ENCODE peak calls at places on chromosomes 2 and 18, in nine cellular contexts. L is fibroblast of the aortic adventitia, K is AG09309, U is fibroblast of pulmonary artery, Q is lower lobe of right lung, N is HFF-Myc, I is ovary, B is HepG2, W is psoas muscle. E is an unnamed sample.

GRCh38 chr2:10504994-10505820 is 57.1 kb upstream of the ODC1 start:
- DNase-seq in Q (no peak), L (no peak), K (no peak), B (no peak), I (no peak), W (no peak), U (no peak), N (no peak), E (no peak)

GRCh38 chr2:20052229-20052871 is 922 bp upstream of the LAPTM4A start:
- DNase-seq in N (no peak), L (no peak), I (peak), K (no peak), B (peak), W (no peak), U (peak), Q (no peak), E (no peak)

GRCh38 chr2:143981428-143981827 is 538.5 kb downstream of the ZEB2 start:
- DNase-seq in L (no peak), B (no peak), W (no peak), N (no peak), K (no peak), I (no peak), Q (no peak), U (no peak), E (no peak)

GRCh38 chr2:39697480-39697879 is 31.8 kb downstream of the TMEM178A start:
- DNase-seq in U (no peak), W (peak), N (no peak), B (no peak), I (no peak), K (no peak), L (no peak), Q (no peak), E (peak)

GRCh38 chr18:48715651-48716354 is 177.0 kb downstream of the CTIF start:
- DNase-seq in K (no peak), W (peak), U (no peak), L (peak), B (no peak), N (no peak), Q (peak), I (no peak), E (no peak)

GRCh38 chr2:148515976-148516375 is 128.6 kb upstream of the EPC2 start:
- DNase-seq in I (no peak), U (peak), Q (no peak), L (peak), K (no peak), N (no peak), B (no peak), W (no peak), E (peak)

GRCh38 chr18:39911716-39912115 is 2043.3 kb upstream of the PIK3C3 start:
- DNase-seq in K (no peak), W (no peak), N (no peak), L (no peak), U (no peak), I (no peak), Q (no peak), B (no peak), E (no peak)

GRCh38 chr2:974454-974853 is 23.8 kb downstream of the SNTG2 start:
- DNase-seq in Q (no peak), I (no peak), U (peak), B (no peak), L (no peak), N (no peak), W (no peak), K (no peak), E (peak)

GRCh38 chr2:203681978-203682377 is 24.5 kb upstream of the CD28 start:
- DNase-seq in W (peak), U (peak), K (no peak), B (no peak), L (peak), I (no peak), N (no peak), Q (no peak), E (no peak)

GRCh38 chr2:233208382-233209116 is 42.9 kb upstream of the ATG16L1 start:
- DNase-seq in W (no peak), U (no peak), I (no peak), B (peak), N (no peak), Q (no peak), K (no peak), L (no peak), E (no peak)

GRCh38 chr2:134320930-134321329 is 67.1 kb downstream of the MGAT5 start:
- DNase-seq in Q (no peak), K (no peak), U (no peak), I (no peak), N (no peak), B (no peak), W (no peak), L (no peak), E (no peak)

GRCh38 chr2:195494452-195494851 is 162.6 kb upstream of the SLC39A10 start:
- DNase-seq in I (no peak), K (no peak), B (no peak), W (no peak), Q (no peak), U (no peak), N (no peak), L (peak), E (no peak)

GRCh38 chr2:64017811-64018714 is 1.2 kb downstream of the VPS54 start:
- DNase-seq in B (no peak), K (no peak), W (no peak), Q (no peak), N (no peak), L (peak), U (peak), I (no peak), E (peak)

GRCh38 chr18:34929336-34929780 is 111.9 kb upstream of the MAPRE2 start:
- DNase-seq in N (peak), B (peak), I (no peak), L (peak), K (peak), U (peak), Q (no peak), W (no peak), E (peak)

GRCh38 chr2:144131042-144131441 is 388.9 kb downstream of the ZEB2 start:
- DNase-seq in L (peak), I (no peak), K (no peak), W (no peak), N (no peak), B (no peak), U (no peak), Q (no peak), E (peak)

GRCh38 chr2:170155022-170155722 is 22.8 kb upstream of the MYO3B start:
- DNase-seq in U (peak), I (no peak), K (no peak), N (no peak), W (no peak), B (no peak), L (peak), Q (no peak), E (peak)

GRCh38 chr2:178449700-178450573 is 1.0 kb downstream of the PRKRA start:
- DNase-seq in Q (no peak), U (no peak), L (peak), I (no peak), W (no peak), K (no peak), B (peak), N (no peak), E (peak)

GRCh38 chr18:21741511-21742322 is 1.1 kb downstream of the MIB1 start:
- DNase-seq in Q (peak), I (no peak), U (peak), W (peak), B (no peak), K (no peak), N (no peak), L (peak), E (peak)

GRCh38 chr18:58532972-58533371 is 95.9 kb downstream of the ALPK2 start:
- DNase-seq in W (no peak), N (no peak), Q (no peak), I (no peak), U (no peak), L (no peak), B (no peak), K (no peak), E (no peak)

GRCh38 chr2:151756820-151757219 is 22.5 kb upstream of the NEB start:
- DNase-seq in B (no peak), U (no peak), N (no peak), I (no peak), K (no peak), L (no peak), W (no peak), Q (no peak), E (no peak)

GRCh38 chr2:46326231-46326980 is 29.2 kb downstream of the EPAS1 start:
- DNase-seq in Q (peak), N (no peak), L (peak), B (peak), W (no peak), K (no peak), I (no peak), U (peak), E (no peak)

GRCh38 chr2:189379287-189379630 is 62.0 kb upstream of the WDR75 start:
- DNase-seq in L (peak), W (no peak), K (no peak), Q (no peak), I (no peak), B (no peak), N (peak), U (peak), E (peak)

GRCh38 chr2:182642328-182642727 is 73.7 kb upstream of the DNAJC10 start:
- DNase-seq in K (no peak), L (peak), U (peak), N (peak), W (peak), I (peak), Q (peak), B (peak), E (peak)

GRCh38 chr2:235591921-235592320 is 98.1 kb downstream of the AGAP1 start:
- DNase-seq in N (no peak), B (no peak), U (no peak), I (no peak), W (no peak), L (no peak), Q (no peak), K (no peak), E (peak)

GRCh38 chr2:27264753-27265535 is 2.1 kb upstream of the SLC30A3 start:
- DNase-seq in K (no peak), L (no peak), N (no peak), B (peak), U (peak), I (peak), W (peak), Q (peak), E (peak)

GRCh38 chr2:240456607-240457222 is 21.3 kb downstream of the GPC1 start:
- DNase-seq in Q (no peak), N (no peak), U (no peak), B (no peak), K (no peak), W (peak), L (no peak), I (peak), E (no peak)

GRCh38 chr2:70962885-70963878 is 15.2 kb upstream of the ANKRD53 start:
- DNase-seq in I (no peak), B (no peak), L (no peak), K (no peak), W (no peak), U (no peak), N (no peak), Q (no peak), E (no peak)

GRCh38 chr2:24269270-24269669 is 91.1 kb downstream of the ITSN2 start:
- DNase-seq in U (no peak), B (peak), K (no peak), L (no peak), N (no peak), Q (no peak), W (no peak), I (no peak), E (no peak)

GRCh38 chr18:2302628-2303516 is 268.4 kb downstream of the METTL4 start:
- DNase-seq in L (peak), W (no peak), I (no peak), U (peak), N (no peak), Q (no peak), B (no peak), K (no peak), E (peak)

GRCh38 chr2:240186191-240186725 is 45.8 kb upstream of the OTOS start:
- DNase-seq in U (no peak), Q (no peak), L (no peak), N (no peak), W (no peak), I (no peak), B (no peak), K (no peak), E (no peak)

GRCh38 chr18:77422974-77423373 is 173.3 kb downstream of the GALR1 start:
- DNase-seq in Q (no peak), N (no peak), L (no peak), K (no peak), U (no peak), B (no peak), W (no peak), I (no peak), E (no peak)

GRCh38 chr2:42929985-42930581 is 137.7 kb upstream of the HAAO start:
- DNase-seq in L (peak), B (peak), W (no peak), K (no peak), Q (no peak), N (no peak), U (peak), I (no peak), E (peak)

GRCh38 chr2:221104391-221104811 is 467.7 kb downstream of the EPHA4 start:
- DNase-seq in B (no peak), Q (peak), L (peak), I (peak), W (peak), N (no peak), U (peak), K (no peak), E (peak)

GRCh38 chr2:20015482-20016083 is 3.1 kb upstream of the MATN3 start:
- DNase-seq in U (peak), W (no peak), L (peak), K (peak), Q (no peak), B (peak), N (peak), I (no peak), E (peak)

GRCh38 chr18:48445540-48445939 is 36.4 kb upstream of the ZBTB7C start:
- DNase-seq in Q (peak), K (peak), U (peak), B (peak), I (peak), W (peak), L (peak), N (peak), E (peak)

GRCh38 chr18:27005589-27005988 is 140.1 kb upstream of the AQP4 start:
- DNase-seq in Q (no peak), W (no peak), K (no peak), U (peak), I (no peak), L (peak), B (peak), N (no peak), E (peak)
- TF ChIP-seq CTCF in Q (no peak), W (peak), K (peak), U (peak), I (no peak), L (peak), B (peak), N (peak), E (peak)

GRCh38 chr18:318791-319291 is 51.0 kb upstream of the THOC1 start:
- DNase-seq in N (no peak), W (no peak), I (no peak), B (no peak), U (no peak), K (no peak), Q (no peak), L (no peak), E (no peak)

GRCh38 chr18:317618-318017 is 49.8 kb upstream of the THOC1 start:
- DNase-seq in N (no peak), Q (no peak), K (no peak), L (no peak), U (no peak), I (no peak), W (no peak), B (no peak), E (no peak)

GRCh38 chr18:323253-323622 is 55.4 kb upstream of the THOC1 start:
- DNase-seq in N (no peak), W (no peak), K (peak), L (peak), U (peak), Q (no peak), I (no peak), B (peak), E (peak)

GRCh38 chr18:319745-320144 is 51.9 kb upstream of the THOC1 start:
- DNase-seq in U (no peak), W (no peak), B (no peak), I (no peak), K (no peak), Q (no peak), N (no peak), L (no peak), E (no peak)

DNA sequence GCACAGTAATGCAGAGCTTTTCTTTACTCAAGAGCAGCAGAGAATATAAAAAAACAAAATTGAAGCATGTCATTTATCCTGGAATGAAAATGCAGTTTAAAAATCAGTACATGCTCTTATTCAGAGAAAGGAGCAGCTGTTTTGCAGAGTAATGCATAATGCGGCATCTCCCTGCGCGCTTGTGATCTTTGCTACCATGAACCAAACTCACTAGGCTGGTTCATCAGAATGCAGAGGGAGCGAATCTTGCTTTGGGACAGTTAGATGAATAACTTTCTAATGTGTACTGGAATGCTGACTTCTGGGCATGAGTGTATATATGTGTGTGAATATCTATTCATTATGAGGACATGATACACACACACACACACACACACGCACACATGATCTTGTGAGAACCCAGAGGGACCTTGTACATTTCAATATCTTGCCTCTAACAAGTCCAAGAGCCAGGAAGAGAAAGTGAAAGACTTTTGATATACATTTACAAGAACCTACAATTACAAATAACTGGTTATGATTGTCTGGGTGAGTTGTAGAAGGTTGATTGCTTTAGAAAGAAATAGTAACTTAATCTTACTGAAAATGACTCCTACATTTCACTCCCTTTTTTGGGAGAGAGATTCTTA is 54.1 kb upstream of the THOC1 start:
- DNase-seq in I (no peak), B (no peak), L (no peak), N (no peak), K (no peak), W (no peak), Q (no peak), U (no peak), E (no peak)
- H3K4me3 ChIP-seq in I (no peak), B (no peak), L (no peak), N (no peak), K (no peak), W (no peak), Q (no peak), U (no peak), E (no peak)

GRCh38 chr2:131105950-131106801 is 1.0 kb downstream of the PLEKHB2 start:
- DNase-seq in N (no peak), Q (peak), W (peak), I (no peak), K (no peak), B (peak), U (peak), L (peak), E (peak)

GRCh38 chr2:131104487-131105155 is 515 bp upstream of the PLEKHB2 start:
- DNase-seq in W (peak), I (no peak), Q (peak), N (peak), K (no peak), U (peak), L (peak), B (peak), E (no peak)

GRCh38 chr2:131105156-131105949 is at the start of gene PLEKHB2:
- DNase-seq in B (peak), N (peak), K (peak), U (peak), I (peak), L (peak), W (peak), Q (peak), E (peak)
- TF ChIP-seq CTCF in B (peak), N (peak), K (peak), U (peak), I (no peak), L (peak), W (peak), Q (peak), E (peak)

DNA sequence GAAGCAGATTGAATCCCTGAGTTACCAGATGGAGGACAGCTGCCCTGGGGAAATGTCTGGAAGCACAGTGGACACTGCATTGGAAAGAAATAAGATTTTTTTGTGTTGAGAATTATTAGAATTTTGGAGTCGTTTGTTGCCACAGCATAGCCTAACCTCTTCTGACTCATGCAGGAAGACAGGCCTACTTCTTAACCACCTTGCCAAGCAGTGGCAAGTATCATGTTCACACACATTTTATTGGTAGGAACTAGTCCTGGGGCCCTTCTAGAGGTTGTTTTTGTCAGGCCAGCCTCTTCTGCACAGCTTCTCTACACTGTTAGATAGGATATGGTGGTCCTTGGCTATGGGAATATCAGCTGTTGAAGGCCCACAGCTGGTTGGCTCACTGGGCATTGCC is 188.7 kb downstream of the TMEM182 start:
- DNase-seq in N (no peak), I (no peak), L (no peak), Q (no peak), W (no peak), K (no peak), B (no peak), U (no peak), E (no peak)
- H3K4me3 ChIP-seq in N (no peak), I (no peak), L (no peak), Q (no peak), W (no peak), K (no peak), B (no peak), U (no peak), E (no peak)

GRCh38 chr2:98242006-98242405 is 104.2 kb upstream of the CNGA3 start:
- DNase-seq in B (no peak), I (no peak), Q (no peak), L (no peak), K (no peak), N (no peak), W (no peak), U (no peak), E (no peak)
- TF ChIP-seq CTCF in B (no peak), I (no peak), Q (no peak), L (no peak), K (no peak), N (no peak), W (no peak), U (no peak), E (no peak)

DNA sequence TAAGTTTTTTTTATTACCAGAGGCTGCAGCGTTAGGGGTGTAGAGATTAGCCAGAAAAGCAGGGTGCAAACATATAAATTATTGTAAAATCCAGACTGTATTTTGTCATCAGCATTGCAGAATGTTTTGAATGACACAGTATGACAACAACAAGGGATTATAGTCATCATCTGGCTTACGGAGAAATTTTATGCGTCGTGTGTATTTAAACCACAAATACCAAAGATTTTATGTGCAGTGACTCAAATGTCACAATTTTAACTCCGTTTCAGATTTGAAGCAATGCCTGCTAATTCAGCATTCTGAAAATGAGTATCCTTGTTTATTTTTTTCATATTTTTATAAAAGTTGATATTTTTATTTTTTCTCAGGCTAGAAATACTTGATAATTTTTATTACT is 19.4 kb upstream of the TMX3 start:
- DNase-seq in B (no peak), U (no peak), Q (no peak), I (no peak), W (no peak), K (no peak), N (no peak), L (peak), E (peak)
- H3K4me3 ChIP-seq in B (no peak), U (no peak), Q (no peak), I (no peak), W (no peak), K (no peak), N (no peak), L (no peak), E (no peak)